ENCODE peak calls at places on chromosomes 4 and X, in eight cellular contexts. K is activated naive CD8-positive, alpha-beta T cell treated with anti-CD3 and anti-CD28 coated beads, Interleukin-2, amount 50 U/mL, for 16 hours; E is left cardiac atrium; D is activated CD4-positive, alpha-beta T cell treated with anti-CD3 and anti-CD28 coated beads for 24 hours; A is MM.1S; T is M059J; H is T-helper 2 cell; X is globus pallidus. G is an unnamed sample.

GRCh38 chrX:12237771-12238170 is 99.5 kb downstream of the FRMPD4 start:
- DNase-seq in K (no peak), E (no peak), D (no peak), A (no peak), T (no peak), H (no peak), X (no peak), G (no peak)

GRCh38 chr4:73589261-73589847 is 30.9 kb downstream of the RASSF6 start:
- DNase-seq in K (no peak), E (no peak), D (no peak), A (peak), T (peak), H (no peak), X (no peak), G (no peak)

GRCh38 chr4:1078490-1078889 is 34.9 kb downstream of the RNF212 start:
- DNase-seq in K (no peak), E (no peak), D (no peak), A (no peak), T (no peak), H (no peak), X (no peak), G (no peak)

GRCh38 chr4:122687450-122688121 is 44.9 kb upstream of the BBS12 start:
- DNase-seq in K (no peak), E (no peak), D (no peak), A (peak), T (no peak), H (no peak), X (no peak), G (no peak)

GRCh38 chr4:41214158-41215146 is at the start of gene APBB2:
- DNase-seq in K (no peak), E (peak), D (peak), A (peak), T (peak), H (peak), X (peak), G (peak)

GRCh38 chr4:65624651-65625050 is 45.6 kb downstream of the EPHA5 start:
- DNase-seq in K (no peak), E (no peak), D (no peak), A (no peak), T (peak), H (no peak), X (no peak), G (no peak)

GRCh38 chr4:184262901-184263300 is 45.2 kb upstream of the ENPP6 start:
- DNase-seq in K (no peak), E (no peak), D (no peak), A (no peak), T (peak), H (no peak), X (no peak), G (no peak)

GRCh38 chrX:25068340-25068739 is 52.6 kb upstream of the ARX start:
- DNase-seq in K (no peak), E (no peak), D (no peak), A (no peak), T (no peak), H (no peak), X (no peak), G (no peak)

GRCh38 chrX:14032383-14032782 is 2.7 kb upstream of the GEMIN8 start:
- DNase-seq in K (peak), E (peak), D (peak), A (peak), T (peak), H (peak), X (no peak), G (peak)

GRCh38 chr4:74097631-74098550 is 1.1 kb downstream of the CXCL2 start:
- DNase-seq in K (no peak), E (no peak), D (no peak), A (no peak), T (no peak), H (no peak), X (no peak), G (no peak)

GRCh38 chr4:2341261-2341841 is 77.1 kb downstream of the ZFYVE28 start:
- DNase-seq in K (no peak), E (no peak), D (no peak), A (no peak), T (no peak), H (no peak), X (no peak), G (peak)

GRCh38 chr4:24080871-24081270 is 191.0 kb upstream of the PPARGC1A start:
- DNase-seq in K (no peak), E (no peak), D (no peak), A (no peak), T (no peak), H (no peak), X (no peak), G (no peak)

GRCh38 chr4:17619416-17620105 is 5.1 kb downstream of the MED28 start:
- DNase-seq in K (no peak), E (no peak), D (no peak), A (no peak), T (no peak), H (no peak), X (no peak), G (no peak)

GRCh38 chr4:80184791-80185756 is 12.2 kb upstream of the PRDM8 start:
- DNase-seq in K (no peak), E (no peak), D (no peak), A (peak), T (peak), H (no peak), X (peak), G (no peak)

GRCh38 chr4:112840061-112840460 is 203.1 kb downstream of the LARP7 start:
- DNase-seq in K (no peak), E (no peak), D (no peak), A (no peak), T (no peak), H (no peak), X (no peak), G (no peak)

GRCh38 chrX:44223150-44223549 is 120.3 kb downstream of the EFHC2 start:
- DNase-seq in K (no peak), E (no peak), D (no peak), A (no peak), T (peak), H (no peak), X (no peak), G (no peak)

GRCh38 chrX:25015486-25016360 is at the start of gene ARX:
- DNase-seq in K (no peak), E (peak), D (no peak), A (no peak), T (no peak), H (peak), X (peak), G (peak)

GRCh38 chr4:121034010-121034409 is 38.3 kb downstream of the NDNF start:
- DNase-seq in K (no peak), E (peak), D (no peak), A (no peak), T (no peak), H (no peak), X (no peak), G (no peak)

GRCh38 chr4:156677136-156677535 is 294.5 kb downstream of the PDGFC start:
- DNase-seq in K (no peak), E (no peak), D (no peak), A (peak), T (peak), H (no peak), X (no peak), G (no peak)

GRCh38 chr4:77819409-77819835 is 254 bp upstream of the CNOT6L start:
- DNase-seq in K (peak), E (no peak), D (peak), A (peak), T (no peak), H (no peak), X (no peak), G (peak)

GRCh38 chrX:151359931-151360871 is 36.8 kb upstream of the VMA21 start:
- DNase-seq in K (no peak), E (peak), D (peak), A (peak), T (peak), H (peak), X (peak), G (peak)

GRCh38 chr4:183863155-183863825 is 41.8 kb upstream of the STOX2 start:
- DNase-seq in K (no peak), E (no peak), D (no peak), A (no peak), T (no peak), H (no peak), X (no peak), G (no peak)

G was measured in Ammon's horn.